ENCODE peak calls at places on chromosome X, in seven cellular contexts. U, X, O, C, B, N and I are unnamed samples.

GRCh38 chrX:101291204-101291603 is at the start of gene TAF7L:
- DNase-seq in C (peak), B (no peak), X (no peak), O (no peak), N (no peak), U (no peak), I (no peak)

GRCh38 chrX:73182502-73183114 is 32.0 kb downstream of the NAP1L2 start:
- DNase-seq in O (no peak), B (no peak), C (no peak), X (no peak), N (no peak), U (no peak), I (no peak)

GRCh38 chrX:6228720-6229119 is at the start of gene NLGN4X:
- DNase-seq in U (peak), O (no peak), N (no peak), C (peak), B (no peak), X (peak), I (peak)

GRCh38 chrX:12139934-12140611 is 1.8 kb downstream of the FRMPD4 start:
- DNase-seq in X (no peak), O (no peak), C (peak), B (no peak), U (no peak), N (no peak), I (no peak)

GRCh38 chrX:43655151-43655676 is 885 bp upstream of the MAOA start:
- DNase-seq in B (peak), X (no peak), U (no peak), C (peak), O (no peak), N (peak), I (peak)

GRCh38 chrX:120137439-120137838 is 21.0 kb upstream of the RHOXF2 start:
- DNase-seq in U (no peak), O (no peak), X (no peak), N (no peak), B (no peak), C (no peak), I (no peak)

GRCh38 chrX:49058794-49059193 is at the start of gene CCDC120:
- DNase-seq in B (no peak), C (no peak), N (no peak), X (no peak), O (no peak), U (no peak), I (peak)

GRCh38 chrX:50567636-50568035 is 97.0 kb upstream of the DGKK start:
- DNase-seq in C (no peak), O (no peak), B (no peak), X (no peak), U (no peak), N (no peak), I (no peak)

GRCh38 chrX:101595739-101596419 is 21.9 kb downstream of the ARMCX6 start:
- DNase-seq in X (peak), N (no peak), U (peak), C (peak), B (no peak), O (no peak), I (no peak)

GRCh38 chrX:723781-724180 is 93.2 kb downstream of the SHOX start:
- DNase-seq in U (no peak), C (no peak), O (no peak), B (no peak), N (no peak), X (no peak), I (no peak)

GRCh38 chrX:110167952-110168451 is 149.9 kb downstream of the AMMECR1 start:
- DNase-seq in B (no peak), U (no peak), N (no peak), X (no peak), C (peak), O (no peak), I (no peak)

GRCh38 chrX:7149421-7149820 is 1.5 kb upstream of the PUDP start:
- DNase-seq in X (no peak), C (peak), N (no peak), U (no peak), O (no peak), B (no peak), I (no peak)

GRCh38 chrX:47573334-47574095 is 8.7 kb upstream of the TIMP1 start:
- DNase-seq in O (no peak), X (peak), N (no peak), U (no peak), C (no peak), B (peak), I (no peak)

GRCh38 chrX:39953879-39954278 is 143.9 kb downstream of the BCOR start:
- DNase-seq in N (no peak), C (no peak), U (no peak), X (no peak), O (peak), B (peak), I (no peak)

GRCh38 chrX:43283187-43283586 is 372.9 kb upstream of the MAOA start:
- DNase-seq in X (no peak), U (no peak), N (no peak), B (no peak), C (no peak), O (no peak), I (no peak)

GRCh38 chrX:155966876-155967275 is 30.6 kb upstream of the IL9R start:
- DNase-seq in C (peak), X (no peak), N (no peak), U (no peak), O (no peak), B (no peak), I (no peak)

GRCh38 chrX:118634336-118634735 is 93.1 kb upstream of the IL13RA1 start:
- DNase-seq in B (no peak), X (no peak), U (no peak), O (no peak), N (no peak), C (no peak), I (no peak)

GRCh38 chrX:8254386-8254785 is 83.3 kb upstream of the VCX2 start:
- DNase-seq in O (no peak), B (no peak), U (no peak), X (no peak), N (no peak), C (no peak), I (no peak)

GRCh38 chrX:19332983-19333382 is 10.7 kb upstream of the PDHA1 start:
- DNase-seq in X (peak), U (no peak), O (peak), N (no peak), C (peak), B (no peak), I (peak)

GRCh38 chrX:153307546-153308175 is 13.9 kb downstream of the PNMA6F start:
- DNase-seq in B (no peak), U (no peak), N (no peak), O (no peak), X (no peak), C (no peak), I (no peak)

GRCh38 chrX:45172890-45173289 is 27.8 kb downstream of the DIPK2B start:
- DNase-seq in B (no peak), N (no peak), X (no peak), C (no peak), O (no peak), U (no peak), I (no peak)

GRCh38 chrX:15343075-15343476 is 7.8 kb upstream of the PIGA start:
- DNase-seq in C (peak), N (no peak), X (no peak), O (no peak), B (no peak), U (no peak), I (no peak)

GRCh38 chrX:48998391-48998790 is 3.7 kb downstream of the GRIPAP1 start:
- DNase-seq in B (no peak), O (no peak), N (peak), C (no peak), U (no peak), X (no peak), I (no peak)

GRCh38 chrX:1435241-1435900 is 17.3 kb downstream of the ASMTL start:
- DNase-seq in O (no peak), B (no peak), N (peak), C (no peak), U (no peak), X (no peak), I (no peak)

GRCh38 chrX:46485897-46486296 is 59.3 kb downstream of the ZNF674 start:
- DNase-seq in B (no peak), N (no peak), C (peak), X (no peak), U (no peak), O (no peak), I (no peak)

GRCh38 chrX:94515009-94515408 is 841.0 kb downstream of the FAM133A start:
- DNase-seq in O (no peak), X (no peak), B (no peak), N (no peak), U (no peak), C (no peak), I (no peak)

GRCh38 chrX:46366597-46367207 is 178.5 kb downstream of the ZNF674 start:
- DNase-seq in O (no peak), U (no peak), X (no peak), C (no peak), N (no peak), B (no peak), I (no peak)

GRCh38 chrX:29903365-29903764 is 312.0 kb upstream of the MAGEB2 start:
- DNase-seq in N (no peak), C (peak), U (no peak), O (no peak), B (no peak), X (peak), I (no peak)

GRCh38 chrX:116395752-116396151 is 40.7 kb upstream of the SLC6A14 start:
- DNase-seq in O (no peak), C (no peak), X (no peak), N (no peak), U (no peak), B (no peak), I (no peak)

GRCh38 chrX:74423289-74423985 is 2.1 kb downstream of the SLC16A2 start:
- DNase-seq in N (no peak), U (no peak), O (no peak), X (no peak), B (no peak), C (peak), I (no peak)

GRCh38 chrX:119734897-119735339 is 23.5 kb upstream of the SOWAHD start:
- DNase-seq in B (peak), U (no peak), X (peak), C (peak), N (peak), O (peak), I (peak)

GRCh38 chrX:150032742-150033141 is 94.5 kb upstream of the EOLA2 start:
- DNase-seq in O (no peak), X (no peak), U (no peak), N (no peak), C (peak), B (no peak), I (no peak)